ENCODE peak calls at places on chromosomes 3 and 15, in seven cellular contexts. J is mesenchymal stem cell, M is mammary epithelial cell, K is endodermal cell, X is fibroblast of lung, U is IMR-90, E is lung. B is an unnamed sample.
A peak's percentile ranks its signal among the peaks of the same experiment; 100 is the strongest.

GRCh38 chr15:88419830-88420229 is 47.4 kb downstream of the MRPL46 start:
- DNase-seq in U (peak; percentile 71), K (no peak), X (no peak), J (no peak), E (no peak), M (peak; percentile 40), B (no peak)

GRCh38 chr3:14133876-14134275 is 9.0 kb downstream of the TMEM43 start:
- DNase-seq in K (no peak), M (no peak), E (no peak), X (no peak), J (no peak), U (peak; percentile 16), B (no peak)

GRCh38 chr3:11283126-11283478 is 10.9 kb downstream of the ATG7 start:
- DNase-seq in X (no peak), M (no peak), E (no peak), J (no peak), U (no peak), K (no peak), B (no peak)

GRCh38 chr3:72011495-72011894 is 226.5 kb upstream of the PROK2 start:
- DNase-seq in X (no peak), J (no peak), M (peak; percentile 27), E (no peak), U (peak; percentile 62), K (no peak), B (peak; percentile 33)

GRCh38 chr15:41235929-41236328 is 4.9 kb downstream of the CHP1 start:
- DNase-seq in J (no peak), U (no peak), X (no peak), M (no peak), E (no peak), K (no peak), B (no peak)

GRCh38 chr15:90591524-90591923 is 61.8 kb downstream of the CRTC3 start:
- DNase-seq in K (no peak), E (no peak), J (no peak), M (no peak), U (no peak), X (no peak), B (no peak)

GRCh38 chr3:27521872-27522265 is 37.7 kb upstream of the SLC4A7 start:
- DNase-seq in U (no peak), X (no peak), M (no peak), K (no peak), J (no peak), E (no peak), B (no peak)

GRCh38 chr15:68319997-68320396 is 42.5 kb downstream of the FEM1B start:
- DNase-seq in J (no peak), X (no peak), U (no peak), E (no peak), M (no peak), K (no peak), B (no peak)

GRCh38 chr3:13451301-13451673 is 28.8 kb upstream of the HDAC11 start:
- DNase-seq in E (no peak), J (no peak), K (no peak), U (peak; percentile 7), X (no peak), M (peak; percentile 68), B (peak; percentile 43)

GRCh38 chr15:99090011-99090699 is 14.7 kb upstream of the SYNM start:
- DNase-seq in X (no peak), E (no peak), J (no peak), K (no peak), M (no peak), U (peak; percentile 31), B (no peak)

GRCh38 chr3:31981206-31982181 is at the start of the genes OSBPL10 and ZNF860:
- DNase-seq in M (peak; percentile 94), U (peak; percentile 92), E (peak; percentile 89), X (peak; percentile 94), K (peak; percentile 91), J (peak; percentile 92), B (peak; percentile 91)

GRCh38 chr3:86249833-86250232 is 741.1 kb downstream of the VGLL3 start:
- DNase-seq in X (no peak), J (no peak), K (no peak), M (no peak), U (no peak), E (no peak), B (no peak)

GRCh38 chr3:142878901-142879300 is 10.0 kb downstream of the PCOLCE2 start:
- DNase-seq in X (no peak), M (no peak), J (no peak), K (no peak), E (no peak), U (no peak), B (no peak)

GRCh38 chr3:106277731-106278130 is 408.9 kb upstream of the CBLB start:
- DNase-seq in X (no peak), K (no peak), J (no peak), M (no peak), E (no peak), U (no peak), B (no peak)

GRCh38 chr3:179837374-179837773 is 184.5 kb downstream of the USP13 start:
- DNase-seq in K (no peak), M (peak; percentile 6), U (peak; percentile 24), X (peak; percentile 24), J (peak; percentile 17), E (no peak), B (no peak)

GRCh38 chr15:70812827-70813364 is 41.1 kb downstream of the LARP6 start:
- DNase-seq in U (no peak), M (peak; percentile 62), X (no peak), K (peak; percentile 12), E (no peak), J (no peak), B (no peak)

GRCh38 chr3:126998728-126999127 is 15.8 kb downstream of the PLXNA1 start:
- DNase-seq in X (no peak), K (no peak), J (no peak), M (no peak), U (no peak), E (no peak), B (no peak)

GRCh38 chr3:74539879-74540278 is 74.6 kb downstream of the CNTN3 start:
- DNase-seq in X (peak; percentile 40), J (no peak), E (no peak), M (no peak), K (no peak), U (no peak), B (peak; percentile 80)

GRCh38 chr3:193812791-193813505 is 219.9 kb downstream of the OPA1 start:
- DNase-seq in U (no peak), J (no peak), E (no peak), X (no peak), M (no peak), K (peak; percentile 95), B (no peak)

GRCh38 chr3:50194903-50195500 is 3.6 kb downstream of the GNAT1 start:
- DNase-seq in U (no peak), X (no peak), M (no peak), J (no peak), K (peak; percentile 87), E (no peak), B (no peak)

GRCh38 chr15:43406192-43406591 is 35.3 kb downstream of the TUBGCP4 start:
- DNase-seq in K (no peak), J (no peak), M (no peak), U (no peak), X (no peak), E (no peak), B (no peak)

GRCh38 chr15:43406808-43407207 is 35.9 kb downstream of the TUBGCP4 start:
- DNase-seq in E (no peak), X (no peak), K (no peak), U (no peak), J (no peak), M (no peak), B (no peak)

GRCh38 chr15:43404130-43404529 is 33.2 kb downstream of the TUBGCP4 start:
- DNase-seq in M (no peak), E (no peak), J (no peak), U (no peak), X (no peak), K (no peak), B (peak; percentile 18)

GRCh38 chr15:43402255-43402654 is 31.4 kb downstream of the TUBGCP4 start:
- DNase-seq in M (no peak), X (no peak), J (no peak), K (no peak), E (no peak), U (no peak), B (no peak)

DNA sequence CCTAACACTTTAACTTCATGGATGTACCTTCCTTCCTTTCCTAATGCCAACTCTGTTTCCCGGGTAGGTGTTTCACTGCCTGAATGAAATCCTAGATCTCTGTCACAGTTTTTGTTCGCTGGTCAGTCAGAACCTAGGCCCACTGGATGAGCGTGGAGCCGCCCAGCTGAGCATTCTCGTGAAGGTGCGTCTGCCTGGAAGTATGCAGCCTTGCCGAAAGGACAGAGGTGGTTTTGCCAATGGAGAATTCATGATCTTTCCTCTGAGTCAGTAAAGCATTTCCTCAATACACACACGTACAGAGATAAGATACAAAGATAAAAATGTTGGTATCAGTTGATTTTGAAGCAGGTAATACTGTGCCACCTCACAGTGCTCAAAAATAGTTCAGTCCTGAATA is 32.7 kb downstream of the TUBGCP4 start:
- DNase-seq in X (no peak), J (no peak), E (no peak), M (no peak), K (no peak), U (no peak), B (no peak)
- H3K27me3 ChIP-seq in X (no peaks in the 10 kb centered on the region), J (no peaks in the 10 kb centered on the region), E (no peaks in the 10 kb centered on the region), M (no peaks in the 10 kb centered on the region), K (no peaks in the 10 kb centered on the region), U (no peaks in the 10 kb centered on the region), B (no peaks in the 10 kb centered on the region)

DNA sequence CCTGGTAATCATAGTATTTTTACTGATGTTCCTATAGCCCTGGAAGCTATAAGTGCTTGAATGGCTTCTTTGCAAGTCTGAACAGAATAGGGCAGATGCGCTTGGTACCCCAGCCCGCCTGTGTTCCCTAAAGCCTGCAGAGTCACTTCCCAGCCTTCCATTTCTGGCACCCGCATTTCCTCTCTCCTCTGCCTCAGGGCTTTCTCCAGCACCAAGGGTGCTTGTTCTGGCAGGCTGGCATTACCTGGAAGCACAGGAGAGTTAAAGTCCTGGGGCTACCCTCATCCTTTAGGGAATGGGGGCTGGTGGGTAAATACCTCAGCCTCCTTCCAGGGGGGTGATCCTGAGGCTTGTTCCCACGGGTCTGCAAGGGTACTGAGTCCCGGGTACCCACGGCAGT is 7.4 kb upstream of the CHRNA3 start:
- DNase-seq in X (no peak), K (no peak), U (no peak), M (no peak), J (no peak), E (no peak), B (no peak)
- H3K27me3 ChIP-seq in X (peaks cover 2% of the 10 kb centered on the region), K (peaks cover 2% of the 10 kb centered on the region), U (peaks cover 63% of the 10 kb centered on the region), M (peaks cover 5% of the 10 kb centered on the region), J (peaks cover 84% of the 10 kb centered on the region), E (no peaks in the 10 kb centered on the region), B (no peaks in the 10 kb centered on the region)

GRCh38 chr3:45227946-45228345 is 1.9 kb upstream of the TMEM158 start:
- DNase-seq in J (no peak), U (no peak), E (no peak), X (no peak), K (peak; percentile 66), M (no peak), B (no peak)
- H3K27me3 ChIP-seq in J (peaks cover 17% of the 10 kb centered on the region), U (no peaks in the 10 kb centered on the region), E (peaks cover 6% of the 10 kb centered on the region), X (no peaks in the 10 kb centered on the region), K (peaks cover 87% of the 10 kb centered on the region), M (no peaks in the 10 kb centered on the region), B (peaks cover 8% of the 10 kb centered on the region)

GRCh38 chr15:47983533-47983932 is 137.3 kb upstream of the SLC24A5 start:
- DNase-seq in J (no peak), K (no peak), M (no peak), X (peak; percentile 25), E (no peak), U (no peak), B (no peak)
- H3K27me3 ChIP-seq in J (no peaks in the 10 kb centered on the region), K (no peaks in the 10 kb centered on the region), M (no peaks in the 10 kb centered on the region), X (no peaks in the 10 kb centered on the region), E (no peaks in the 10 kb centered on the region), U (no peaks in the 10 kb centered on the region), B (no peaks in the 10 kb centered on the region)

B was measured in thyroid gland.